ENCODE peak calls at places on chromosome 2, in five cellular contexts. S, M, A, C and F are unnamed samples.

GRCh38 chr2:241068136-241068941 is 33.7 kb downstream of the MTERF4 start:
- DNase-seq in C (no peak), S (no peak), A (no peak), M (no peak), F (no peak)

GRCh38 chr2:177165731-177166711 is 46.6 kb upstream of the HNRNPA3 start:
- DNase-seq in S (no peak), M (no peak), C (peak), A (no peak), F (peak)

GRCh38 chr2:183089192-183089851 is 10.8 kb downstream of the DUSP19 start:
- DNase-seq in C (no peak), A (no peak), S (no peak), M (no peak), F (no peak)

GRCh38 chr2:241112592-241112991 is 10.5 kb upstream of the MTERF4 start:
- DNase-seq in C (no peak), M (no peak), S (no peak), A (no peak), F (no peak)

GRCh38 chr2:84297155-84297554 is 161.9 kb downstream of the SUCLG1 start:
- DNase-seq in A (no peak), C (peak), S (no peak), M (peak), F (no peak)

GRCh38 chr2:216139884-216140283 is 30.7 kb downstream of the XRCC5 start:
- DNase-seq in A (no peak), C (peak), S (no peak), M (peak), F (no peak)

GRCh38 chr2:234243871-234244565 is 193.5 kb downstream of the SPP2 start:
- DNase-seq in C (no peak), M (no peak), S (no peak), A (no peak), F (peak)

GRCh38 chr2:168147858-168148794 is 99.3 kb downstream of the STK39 start:
- DNase-seq in M (no peak), S (no peak), C (no peak), A (no peak), F (peak)

GRCh38 chr2:135586148-135586547 is 54.9 kb downstream of the R3HDM1 start:
- DNase-seq in M (peak), S (no peak), C (peak), A (no peak), F (no peak)